ENCODE peak calls at places on chromosomes 3 and 15, in seven cellular contexts. One of them, this sample, is unnamed.

GRCh38 chr3:181567446-181568075 is 144.2 kb upstream of the SOX2 start:
- DNase-seq in PC-3: no peak
- DNase-seq in GM06990: no peak
- DNase-seq in HCT116: no peak
- DNase-seq in GM12865: no peak
- DNase-seq in hepatocyte: no peak
- DNase-seq in colonic mucosa: no peak
- DNase-seq in this sample: no peak

GRCh38 chr3:50364573-50365079 is 5.3 kb upstream of the TMEM115 start:
- DNase-seq in PC-3: no peak
- DNase-seq in GM06990: no peak
- DNase-seq in HCT116: no peak
- DNase-seq in GM12865: no peak
- DNase-seq in hepatocyte: peak; percentile 58
- DNase-seq in colonic mucosa: peak; percentile 51
- DNase-seq in this sample: no peak

GRCh38 chr3:63364909-63365308 is 86.8 kb downstream of the SYNPR start:
- DNase-seq in PC-3: no peak
- DNase-seq in GM06990: no peak
- DNase-seq in HCT116: no peak
- DNase-seq in GM12865: no peak
- DNase-seq in hepatocyte: peak; percentile 30
- DNase-seq in colonic mucosa: no peak
- DNase-seq in this sample: no peak

GRCh38 chr15:69812881-69813280 is 284.8 kb downstream of the TLE3 start:
- DNase-seq in PC-3: no peak
- DNase-seq in GM06990: no peak
- DNase-seq in HCT116: peak; percentile 6
- DNase-seq in GM12865: no peak
- DNase-seq in hepatocyte: peak; percentile 19
- DNase-seq in colonic mucosa: peak; percentile 61
- DNase-seq in this sample: no peak

GRCh38 chr15:69084404-69085030 is 70.0 kb downstream of the NOX5 start:
- DNase-seq in PC-3: no peak
- DNase-seq in GM06990: no peak
- DNase-seq in HCT116: no peak
- DNase-seq in GM12865: no peak
- DNase-seq in hepatocyte: no peak
- DNase-seq in colonic mucosa: no peak
- DNase-seq in this sample: no peak

GRCh38 chr3:46979958-46980497 is 562 bp downstream of the NBEAL2 start:
- DNase-seq in PC-3: no peak
- DNase-seq in GM06990: no peak
- DNase-seq in HCT116: no peak
- DNase-seq in GM12865: no peak
- DNase-seq in hepatocyte: no peak
- DNase-seq in colonic mucosa: peak; percentile 50
- DNase-seq in this sample: no peak

GRCh38 chr15:69299451-69300128 is 878 bp downstream of the PAQR5 start:
- DNase-seq in PC-3: no peak
- DNase-seq in GM06990: no peak
- DNase-seq in HCT116: no peak
- DNase-seq in GM12865: no peak
- DNase-seq in hepatocyte: no peak
- DNase-seq in colonic mucosa: no peak
- DNase-seq in this sample: no peak

GRCh38 chr3:20072422-20072821 is 32.2 kb downstream of the KAT2B start:
- DNase-seq in PC-3: no peak
- DNase-seq in GM06990: no peak
- DNase-seq in HCT116: no peak
- DNase-seq in GM12865: no peak
- DNase-seq in hepatocyte: no peak
- DNase-seq in colonic mucosa: no peak
- DNase-seq in this sample: no peak

GRCh38 chr3:89300976-89301375 is 193.6 kb downstream of the EPHA3 start:
- DNase-seq in PC-3: peak; percentile 28
- DNase-seq in GM06990: no peak
- DNase-seq in HCT116: no peak
- DNase-seq in GM12865: no peak
- DNase-seq in hepatocyte: no peak
- DNase-seq in colonic mucosa: no peak
- DNase-seq in this sample: no peak

GRCh38 chr15:89998141-89998661 is 2.9 kb upstream of the ZNF710 start:
- DNase-seq in PC-3: peak; percentile 87
- DNase-seq in GM06990: no peak
- DNase-seq in HCT116: peak; percentile 69
- DNase-seq in GM12865: no peak
- DNase-seq in hepatocyte: peak; percentile 69
- DNase-seq in colonic mucosa: no peak
- DNase-seq in this sample: no peak

GRCh38 chr15:31085359-31085758 is 16.2 kb downstream of the TRPM1 start:
- DNase-seq in PC-3: no peak
- DNase-seq in GM06990: no peak
- DNase-seq in HCT116: no peak
- DNase-seq in GM12865: no peak
- DNase-seq in hepatocyte: no peak
- DNase-seq in colonic mucosa: no peak
- DNase-seq in this sample: no peak

GRCh38 chr3:63979093-63979492 is 44.2 kb downstream of the PSMD6 start:
- DNase-seq in PC-3: no peak
- DNase-seq in GM06990: no peak
- DNase-seq in HCT116: no peak
- DNase-seq in GM12865: no peak
- DNase-seq in hepatocyte: no peak
- DNase-seq in colonic mucosa: no peak
- DNase-seq in this sample: no peak

GRCh38 chr15:34514251-34514760 is 69.1 kb downstream of the GOLGA8B start:
- DNase-seq in PC-3: peak; percentile 6
- DNase-seq in GM06990: peak; percentile 50
- DNase-seq in HCT116: no peak
- DNase-seq in GM12865: peak; percentile 23
- DNase-seq in hepatocyte: peak; percentile 70
- DNase-seq in colonic mucosa: no peak
- DNase-seq in this sample: no peak

GRCh38 chr3:111210003-111210699 is 138.5 kb downstream of the NECTIN3 start:
- DNase-seq in PC-3: peak; percentile 62
- DNase-seq in GM06990: no peak
- DNase-seq in HCT116: no peak
- DNase-seq in GM12865: no peak
- DNase-seq in hepatocyte: no peak
- DNase-seq in colonic mucosa: no peak
- DNase-seq in this sample: no peak

GRCh38 chr3:72995337-72995736 is 1.3 kb upstream of the PPP4R2 start:
- DNase-seq in PC-3: no peak
- DNase-seq in GM06990: no peak
- DNase-seq in HCT116: no peak
- DNase-seq in GM12865: no peak
- DNase-seq in hepatocyte: peak; percentile 11
- DNase-seq in colonic mucosa: peak; percentile 43
- DNase-seq in this sample: no peak

GRCh38 chr3:72990701-72991395 is 5.8 kb upstream of the PPP4R2 start:
- DNase-seq in PC-3: no peak
- DNase-seq in GM06990: no peak
- DNase-seq in HCT116: no peak
- DNase-seq in GM12865: no peak
- DNase-seq in hepatocyte: no peak
- DNase-seq in colonic mucosa: no peak
- DNase-seq in this sample: no peak

GRCh38 chr3:72991522-72991921 is 5.1 kb upstream of the PPP4R2 start:
- DNase-seq in PC-3: no peak
- DNase-seq in GM06990: no peak
- DNase-seq in HCT116: no peak
- DNase-seq in GM12865: no peak
- DNase-seq in hepatocyte: no peak
- DNase-seq in colonic mucosa: no peak
- DNase-seq in this sample: no peak

GRCh38 chr3:72996121-72996472 is 514 bp upstream of the PPP4R2 start:
- DNase-seq in PC-3: no peak
- DNase-seq in GM06990: no peak
- DNase-seq in HCT116: no peak
- DNase-seq in GM12865: no peak
- DNase-seq in hepatocyte: no peak
- DNase-seq in colonic mucosa: peak; percentile 63
- DNase-seq in this sample: no peak

GRCh38 chr3:72993391-72993790 is 3.2 kb upstream of the PPP4R2 start:
- DNase-seq in PC-3: peak; percentile 21
- DNase-seq in GM06990: no peak
- DNase-seq in HCT116: no peak
- DNase-seq in GM12865: no peak
- DNase-seq in hepatocyte: no peak
- DNase-seq in colonic mucosa: no peak
- DNase-seq in this sample: no peak
- TF ChIP-seq CTCF in PC-3: peak; percentile 45
- TF ChIP-seq CTCF in GM06990: no peak
- TF ChIP-seq CTCF in HCT116: no peak
- TF ChIP-seq CTCF in GM12865: peak; percentile 18
- TF ChIP-seq CTCF in hepatocyte: no peak
- TF ChIP-seq CTCF in colonic mucosa: no peak
- TF ChIP-seq CTCF in this sample: no peak

GRCh38 chr3:170367797-170368196 is 10.3 kb downstream of the SKIL start:
- DNase-seq in PC-3: no peak
- DNase-seq in GM06990: peak; percentile 28
- DNase-seq in HCT116: no peak
- DNase-seq in GM12865: no peak
- DNase-seq in hepatocyte: no peak
- DNase-seq in colonic mucosa: no peak
- DNase-seq in this sample: no peak

GRCh38 chr3:170368921-170369320 is 11.4 kb downstream of the SKIL start:
- DNase-seq in PC-3: peak; percentile 30
- DNase-seq in GM06990: no peak
- DNase-seq in HCT116: no peak
- DNase-seq in GM12865: no peak
- DNase-seq in hepatocyte: no peak
- DNase-seq in colonic mucosa: no peak
- DNase-seq in this sample: no peak

GRCh38 chr3:170361711-170362110 is 4.2 kb downstream of the SKIL start:
- DNase-seq in PC-3: no peak
- DNase-seq in GM06990: no peak
- DNase-seq in HCT116: no peak
- DNase-seq in GM12865: no peak
- DNase-seq in hepatocyte: no peak
- DNase-seq in colonic mucosa: no peak
- DNase-seq in this sample: no peak

GRCh38 chr3:170363471-170363994 is 6.0 kb downstream of the SKIL start:
- DNase-seq in PC-3: no peak
- DNase-seq in GM06990: no peak
- DNase-seq in HCT116: no peak
- DNase-seq in GM12865: no peak
- DNase-seq in hepatocyte: no peak
- DNase-seq in colonic mucosa: no peak
- DNase-seq in this sample: no peak

DNA sequence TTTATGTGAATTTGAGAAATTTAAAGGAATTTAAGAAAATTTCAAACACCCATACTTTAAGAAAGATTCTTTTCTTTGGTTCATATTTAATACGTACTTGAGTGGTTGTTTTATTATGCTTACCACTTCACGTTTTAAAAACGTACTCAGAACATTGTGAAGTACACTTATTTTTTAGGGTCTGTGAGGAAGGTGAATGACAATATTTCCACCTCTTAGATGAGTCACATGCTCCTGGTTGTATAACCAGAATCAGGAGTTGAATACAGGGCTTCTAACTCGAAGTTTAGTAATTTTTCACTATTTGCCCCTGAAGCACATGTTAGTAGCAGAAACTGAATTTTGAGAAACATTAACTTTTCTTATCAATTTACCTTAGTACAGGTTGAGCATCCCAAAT is 7.5 kb downstream of the SKIL start:
- DNase-seq in PC-3: no peak
- DNase-seq in GM06990: no peak
- DNase-seq in HCT116: no peak
- DNase-seq in GM12865: no peak
- DNase-seq in hepatocyte: no peak
- DNase-seq in colonic mucosa: no peak
- DNase-seq in this sample: no peak
- H3K4me3 ChIP-seq in PC-3: no peak overlapping the region
- H3K4me3 ChIP-seq in GM06990: no peak overlapping the region
- H3K4me3 ChIP-seq in HCT116: no peak overlapping the region
- H3K4me3 ChIP-seq in GM12865: no peak overlapping the region
- H3K4me3 ChIP-seq in hepatocyte: no peak overlapping the region
- H3K4me3 ChIP-seq in colonic mucosa: no peak overlapping the region
- H3K4me3 ChIP-seq in this sample: no peak overlapping the region

GRCh38 chr15:97849183-97849582 is 111.3 kb upstream of the ARRDC4 start:
- DNase-seq in PC-3: no peak
- DNase-seq in GM06990: no peak
- DNase-seq in HCT116: no peak
- DNase-seq in GM12865: no peak
- DNase-seq in hepatocyte: no peak
- DNase-seq in colonic mucosa: no peak
- DNase-seq in this sample: no peak
- TF ChIP-seq CTCF in PC-3: peak; percentile 33
- TF ChIP-seq CTCF in GM06990: no peak
- TF ChIP-seq CTCF in HCT116: no peak
- TF ChIP-seq CTCF in GM12865: no peak
- TF ChIP-seq CTCF in hepatocyte: no peak
- TF ChIP-seq CTCF in colonic mucosa: no peak
- TF ChIP-seq CTCF in this sample: no peak

DNA sequence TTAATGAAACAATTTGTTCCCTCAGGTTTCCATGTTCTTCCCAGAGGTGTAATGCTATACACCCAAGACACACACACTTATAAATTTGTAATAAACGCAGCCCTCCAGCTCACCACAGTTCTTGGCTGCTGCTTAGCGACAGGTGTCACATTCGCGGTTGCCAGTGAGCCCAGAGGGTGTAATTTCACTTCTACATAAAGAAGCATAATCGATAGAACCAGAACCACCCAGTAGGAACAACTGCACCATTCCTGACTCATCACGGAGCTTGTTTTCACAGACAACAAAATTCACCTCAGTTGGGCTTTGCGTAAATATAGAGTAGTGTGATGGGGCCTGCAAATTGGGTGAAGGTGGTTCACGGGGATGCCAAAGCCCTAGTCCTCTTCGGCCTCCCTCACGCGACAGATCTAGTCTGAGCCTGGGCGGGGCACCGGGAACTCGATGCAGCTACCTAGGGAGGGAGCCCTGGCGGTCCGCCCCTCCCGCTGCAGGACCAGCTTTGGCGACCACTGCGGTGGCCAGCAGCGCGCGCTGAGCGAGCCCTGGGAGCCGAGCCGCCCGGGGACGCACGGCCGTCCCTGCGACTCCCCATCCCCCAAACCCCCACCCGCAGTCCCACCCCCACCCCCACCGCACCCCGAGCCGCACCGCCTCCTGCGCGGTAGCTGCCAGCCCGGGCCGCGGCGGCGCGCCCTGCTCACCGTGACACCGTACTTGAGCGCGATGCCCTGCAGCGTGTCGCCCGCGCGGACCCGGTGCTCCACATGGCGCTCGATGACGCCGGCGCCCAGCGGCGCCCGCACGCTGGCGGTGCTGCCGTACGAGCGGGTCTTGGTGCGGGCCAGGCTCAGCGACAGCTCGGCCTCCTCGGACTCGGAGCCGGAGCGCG is 563 bp downstream of the LYSMD2 start:
- DNase-seq in PC-3: peak; percentile 32
- DNase-seq in GM06990: peak; percentile 72
- DNase-seq in HCT116: no peak
- DNase-seq in GM12865: peak; percentile 77
- DNase-seq in hepatocyte: peak; percentile 41
- DNase-seq in colonic mucosa: peak; percentile 77
- DNase-seq in this sample: peak; percentile 91
- H3K4me3 ChIP-seq in PC-3: peak overlapping the region; percentile 66
- H3K4me3 ChIP-seq in GM06990: peak overlapping the region; percentile 78
- H3K4me3 ChIP-seq in HCT116: peak overlapping the region; percentile 51
- H3K4me3 ChIP-seq in GM12865: peak overlapping the region; percentile 66
- H3K4me3 ChIP-seq in hepatocyte: peak overlapping the region; percentile 75
- H3K4me3 ChIP-seq in colonic mucosa: peak overlapping the region; percentile 70
- H3K4me3 ChIP-seq in this sample: peak overlapping the region; percentile 92

This sample was measured in esophagus muscularis mucosa.